ENCODE peak calls at places on chromosomes 1 and 21, in nine cellular contexts. One of them, this sample, is unnamed.

GRCh38 chr1:236494586-236495207 is 29.1 kb upstream of the LGALS8 start:
- DNase-seq in NCI-H1092: no peak
- DNase-seq in small intestine: no peak
- DNase-seq in activated naive CD8-positive, alpha-beta T cell treated with anti-CD3 and anti-CD28 coated beads, Interleukin-2, amount 10 ng/mL, durations not matched to agents 7 days and 5 days: no peak
- DNase-seq in cardiac septum: no peak
- DNase-seq in CD8-positive, alpha-beta T cell: no peak
- DNase-seq in NCI-H1436 treated with DMSO at 0.1 percent for 48 hours: no peak
- DNase-seq in KG1: no peak
- DNase-seq in AG04450: no peak
- DNase-seq in this sample: no peak

GRCh38 chr1:243254233-243254926 is 701 bp downstream of the CEP170 start:
- DNase-seq in NCI-H1092: peak; percentile 67
- DNase-seq in small intestine: peak; percentile 47
- DNase-seq in activated naive CD8-positive, alpha-beta T cell treated with anti-CD3 and anti-CD28 coated beads, Interleukin-2, amount 10 ng/mL, durations not matched to agents 7 days and 5 days: peak; percentile 69
- DNase-seq in cardiac septum: peak; percentile 83
- DNase-seq in CD8-positive, alpha-beta T cell: peak; percentile 27
- DNase-seq in NCI-H1436 treated with DMSO at 0.1 percent for 48 hours: no peak
- DNase-seq in KG1: peak; percentile 41
- DNase-seq in AG04450: no peak
- DNase-seq in this sample: peak; percentile 77

GRCh38 chr1:207407655-207408256 is 46.4 kb upstream of the CR2 start:
- DNase-seq in NCI-H1092: no peak
- DNase-seq in small intestine: peak; percentile 29
- DNase-seq in activated naive CD8-positive, alpha-beta T cell treated with anti-CD3 and anti-CD28 coated beads, Interleukin-2, amount 10 ng/mL, durations not matched to agents 7 days and 5 days: no peak
- DNase-seq in cardiac septum: no peak
- DNase-seq in CD8-positive, alpha-beta T cell: no peak
- DNase-seq in NCI-H1436 treated with DMSO at 0.1 percent for 48 hours: no peak
- DNase-seq in KG1: no peak
- DNase-seq in AG04450: no peak
- DNase-seq in this sample: no peak

GRCh38 chr1:71200503-71200902 is 119.7 kb upstream of the ZRANB2 start:
- DNase-seq in NCI-H1092: no peak
- DNase-seq in small intestine: no peak
- DNase-seq in activated naive CD8-positive, alpha-beta T cell treated with anti-CD3 and anti-CD28 coated beads, Interleukin-2, amount 10 ng/mL, durations not matched to agents 7 days and 5 days: no peak
- DNase-seq in cardiac septum: no peak
- DNase-seq in CD8-positive, alpha-beta T cell: no peak
- DNase-seq in NCI-H1436 treated with DMSO at 0.1 percent for 48 hours: no peak
- DNase-seq in KG1: no peak
- DNase-seq in AG04450: no peak
- DNase-seq in this sample: no peak

GRCh38 chr1:207414606-207415108 is 39.5 kb upstream of the CR2 start:
- DNase-seq in NCI-H1092: no peak
- DNase-seq in small intestine: no peak
- DNase-seq in activated naive CD8-positive, alpha-beta T cell treated with anti-CD3 and anti-CD28 coated beads, Interleukin-2, amount 10 ng/mL, durations not matched to agents 7 days and 5 days: no peak
- DNase-seq in cardiac septum: no peak
- DNase-seq in CD8-positive, alpha-beta T cell: no peak
- DNase-seq in NCI-H1436 treated with DMSO at 0.1 percent for 48 hours: no peak
- DNase-seq in KG1: peak; percentile 88
- DNase-seq in AG04450: no peak
- DNase-seq in this sample: no peak

GRCh38 chr1:235429143-235429542 is 61.9 kb downstream of the TBCE start:
- DNase-seq in NCI-H1092: no peak
- DNase-seq in small intestine: no peak
- DNase-seq in activated naive CD8-positive, alpha-beta T cell treated with anti-CD3 and anti-CD28 coated beads, Interleukin-2, amount 10 ng/mL, durations not matched to agents 7 days and 5 days: no peak
- DNase-seq in cardiac septum: no peak
- DNase-seq in CD8-positive, alpha-beta T cell: no peak
- DNase-seq in NCI-H1436 treated with DMSO at 0.1 percent for 48 hours: no peak
- DNase-seq in KG1: no peak
- DNase-seq in AG04450: no peak
- DNase-seq in this sample: no peak

GRCh38 chr1:5991784-5992033 is 516 bp downstream of the NPHP4 start:
- DNase-seq in NCI-H1092: peak; percentile 61
- DNase-seq in small intestine: peak; percentile 21
- DNase-seq in activated naive CD8-positive, alpha-beta T cell treated with anti-CD3 and anti-CD28 coated beads, Interleukin-2, amount 10 ng/mL, durations not matched to agents 7 days and 5 days: no peak
- DNase-seq in cardiac septum: no peak
- DNase-seq in CD8-positive, alpha-beta T cell: no peak
- DNase-seq in NCI-H1436 treated with DMSO at 0.1 percent for 48 hours: no peak
- DNase-seq in KG1: no peak
- DNase-seq in AG04450: no peak
- DNase-seq in this sample: peak; percentile 89

GRCh38 chr1:176785810-176786209 is 322.8 kb downstream of the PAPPA2 start:
- DNase-seq in NCI-H1092: no peak
- DNase-seq in small intestine: no peak
- DNase-seq in activated naive CD8-positive, alpha-beta T cell treated with anti-CD3 and anti-CD28 coated beads, Interleukin-2, amount 10 ng/mL, durations not matched to agents 7 days and 5 days: no peak
- DNase-seq in cardiac septum: no peak
- DNase-seq in CD8-positive, alpha-beta T cell: no peak
- DNase-seq in NCI-H1436 treated with DMSO at 0.1 percent for 48 hours: no peak
- DNase-seq in KG1: no peak
- DNase-seq in AG04450: no peak
- DNase-seq in this sample: no peak

GRCh38 chr1:172599912-172600311 is 59.0 kb upstream of the FASLG start:
- DNase-seq in NCI-H1092: no peak
- DNase-seq in small intestine: no peak
- DNase-seq in activated naive CD8-positive, alpha-beta T cell treated with anti-CD3 and anti-CD28 coated beads, Interleukin-2, amount 10 ng/mL, durations not matched to agents 7 days and 5 days: no peak
- DNase-seq in cardiac septum: no peak
- DNase-seq in CD8-positive, alpha-beta T cell: no peak
- DNase-seq in NCI-H1436 treated with DMSO at 0.1 percent for 48 hours: no peak
- DNase-seq in KG1: no peak
- DNase-seq in AG04450: no peak
- DNase-seq in this sample: no peak

GRCh38 chr1:210328032-210328745 is 513 bp upstream of the HHAT start:
- DNase-seq in NCI-H1092: no peak
- DNase-seq in small intestine: no peak
- DNase-seq in activated naive CD8-positive, alpha-beta T cell treated with anti-CD3 and anti-CD28 coated beads, Interleukin-2, amount 10 ng/mL, durations not matched to agents 7 days and 5 days: no peak
- DNase-seq in cardiac septum: no peak
- DNase-seq in CD8-positive, alpha-beta T cell: no peak
- DNase-seq in NCI-H1436 treated with DMSO at 0.1 percent for 48 hours: peak; percentile 26
- DNase-seq in KG1: peak; percentile 47
- DNase-seq in AG04450: no peak
- DNase-seq in this sample: peak; percentile 49

GRCh38 chr1:178628637-178629548 is 96.2 kb upstream of the RALGPS2 start:
- DNase-seq in NCI-H1092: no peak
- DNase-seq in small intestine: no peak
- DNase-seq in activated naive CD8-positive, alpha-beta T cell treated with anti-CD3 and anti-CD28 coated beads, Interleukin-2, amount 10 ng/mL, durations not matched to agents 7 days and 5 days: no peak
- DNase-seq in cardiac septum: no peak
- DNase-seq in CD8-positive, alpha-beta T cell: no peak
- DNase-seq in NCI-H1436 treated with DMSO at 0.1 percent for 48 hours: no peak
- DNase-seq in KG1: no peak
- DNase-seq in AG04450: peak; percentile 67
- DNase-seq in this sample: no peak

GRCh38 chr1:53075206-53075605 is 13.2 kb downstream of the PODN start:
- DNase-seq in NCI-H1092: no peak
- DNase-seq in small intestine: peak; percentile 37
- DNase-seq in activated naive CD8-positive, alpha-beta T cell treated with anti-CD3 and anti-CD28 coated beads, Interleukin-2, amount 10 ng/mL, durations not matched to agents 7 days and 5 days: peak; percentile 21
- DNase-seq in cardiac septum: peak; percentile 63
- DNase-seq in CD8-positive, alpha-beta T cell: no peak
- DNase-seq in NCI-H1436 treated with DMSO at 0.1 percent for 48 hours: no peak
- DNase-seq in KG1: no peak
- DNase-seq in AG04450: no peak
- DNase-seq in this sample: no peak

GRCh38 chr1:83692524-83693336 is 306.2 kb downstream of the TTLL7 start:
- DNase-seq in NCI-H1092: peak; percentile 25
- DNase-seq in small intestine: peak; percentile 33
- DNase-seq in activated naive CD8-positive, alpha-beta T cell treated with anti-CD3 and anti-CD28 coated beads, Interleukin-2, amount 10 ng/mL, durations not matched to agents 7 days and 5 days: peak; percentile 34
- DNase-seq in cardiac septum: no peak
- DNase-seq in CD8-positive, alpha-beta T cell: peak; percentile 5
- DNase-seq in NCI-H1436 treated with DMSO at 0.1 percent for 48 hours: no peak
- DNase-seq in KG1: peak; percentile 14
- DNase-seq in AG04450: no peak
- DNase-seq in this sample: peak; percentile 55

GRCh38 chr1:66981679-66982078 is 56.9 kb downstream of the MIER1 start:
- DNase-seq in NCI-H1092: no peak
- DNase-seq in small intestine: peak; percentile 68
- DNase-seq in activated naive CD8-positive, alpha-beta T cell treated with anti-CD3 and anti-CD28 coated beads, Interleukin-2, amount 10 ng/mL, durations not matched to agents 7 days and 5 days: no peak
- DNase-seq in cardiac septum: no peak
- DNase-seq in CD8-positive, alpha-beta T cell: peak; percentile 29
- DNase-seq in NCI-H1436 treated with DMSO at 0.1 percent for 48 hours: no peak
- DNase-seq in KG1: no peak
- DNase-seq in AG04450: no peak
- DNase-seq in this sample: no peak

GRCh38 chr1:117210831-117211261 is at the start of gene VTCN1:
- DNase-seq in NCI-H1092: no peak
- DNase-seq in small intestine: peak; percentile 67
- DNase-seq in activated naive CD8-positive, alpha-beta T cell treated with anti-CD3 and anti-CD28 coated beads, Interleukin-2, amount 10 ng/mL, durations not matched to agents 7 days and 5 days: no peak
- DNase-seq in cardiac septum: no peak
- DNase-seq in CD8-positive, alpha-beta T cell: no peak
- DNase-seq in NCI-H1436 treated with DMSO at 0.1 percent for 48 hours: no peak
- DNase-seq in KG1: no peak
- DNase-seq in AG04450: no peak
- DNase-seq in this sample: no peak

GRCh38 chr1:7644906-7645750 is 126.0 kb upstream of the VAMP3 start:
- DNase-seq in NCI-H1092: peak; percentile 97
- DNase-seq in small intestine: peak; percentile 60
- DNase-seq in activated naive CD8-positive, alpha-beta T cell treated with anti-CD3 and anti-CD28 coated beads, Interleukin-2, amount 10 ng/mL, durations not matched to agents 7 days and 5 days: no peak
- DNase-seq in cardiac septum: peak; percentile 83
- DNase-seq in CD8-positive, alpha-beta T cell: no peak
- DNase-seq in NCI-H1436 treated with DMSO at 0.1 percent for 48 hours: peak; percentile 63
- DNase-seq in KG1: no peak
- DNase-seq in AG04450: peak; percentile 43
- DNase-seq in this sample: peak; percentile 67

GRCh38 chr1:220271706-220272046 is 577 bp downstream of the RAB3GAP2 start:
- DNase-seq in NCI-H1092: no peak
- DNase-seq in small intestine: peak; percentile 29
- DNase-seq in activated naive CD8-positive, alpha-beta T cell treated with anti-CD3 and anti-CD28 coated beads, Interleukin-2, amount 10 ng/mL, durations not matched to agents 7 days and 5 days: no peak
- DNase-seq in cardiac septum: no peak
- DNase-seq in CD8-positive, alpha-beta T cell: no peak
- DNase-seq in NCI-H1436 treated with DMSO at 0.1 percent for 48 hours: no peak
- DNase-seq in KG1: no peak
- DNase-seq in AG04450: no peak
- DNase-seq in this sample: peak; percentile 42

GRCh38 chr1:966135-966602 is at the start of gene PLEKHN1:
- DNase-seq in NCI-H1092: no peak
- DNase-seq in small intestine: peak; percentile 31
- DNase-seq in activated naive CD8-positive, alpha-beta T cell treated with anti-CD3 and anti-CD28 coated beads, Interleukin-2, amount 10 ng/mL, durations not matched to agents 7 days and 5 days: peak; percentile 68
- DNase-seq in cardiac septum: no peak
- DNase-seq in CD8-positive, alpha-beta T cell: peak; percentile 35
- DNase-seq in NCI-H1436 treated with DMSO at 0.1 percent for 48 hours: no peak
- DNase-seq in KG1: no peak
- DNase-seq in AG04450: no peak
- DNase-seq in this sample: no peak

GRCh38 chr1:161981126-161981525 is 42.5 kb downstream of the OLFML2B start:
- DNase-seq in NCI-H1092: no peak
- DNase-seq in small intestine: no peak
- DNase-seq in activated naive CD8-positive, alpha-beta T cell treated with anti-CD3 and anti-CD28 coated beads, Interleukin-2, amount 10 ng/mL, durations not matched to agents 7 days and 5 days: no peak
- DNase-seq in cardiac septum: no peak
- DNase-seq in CD8-positive, alpha-beta T cell: no peak
- DNase-seq in NCI-H1436 treated with DMSO at 0.1 percent for 48 hours: no peak
- DNase-seq in KG1: no peak
- DNase-seq in AG04450: no peak
- DNase-seq in this sample: no peak

GRCh38 chr1:95035536-95035935 is 37.2 kb downstream of the ALG14 start:
- DNase-seq in NCI-H1092: no peak
- DNase-seq in small intestine: no peak
- DNase-seq in activated naive CD8-positive, alpha-beta T cell treated with anti-CD3 and anti-CD28 coated beads, Interleukin-2, amount 10 ng/mL, durations not matched to agents 7 days and 5 days: no peak
- DNase-seq in cardiac septum: no peak
- DNase-seq in CD8-positive, alpha-beta T cell: no peak
- DNase-seq in NCI-H1436 treated with DMSO at 0.1 percent for 48 hours: no peak
- DNase-seq in KG1: no peak
- DNase-seq in AG04450: peak; percentile 84
- DNase-seq in this sample: no peak

GRCh38 chr21:27085387-27085786 is 118.5 kb upstream of the ADAMTS5 start:
- DNase-seq in NCI-H1092: no peak
- DNase-seq in small intestine: no peak
- DNase-seq in activated naive CD8-positive, alpha-beta T cell treated with anti-CD3 and anti-CD28 coated beads, Interleukin-2, amount 10 ng/mL, durations not matched to agents 7 days and 5 days: no peak
- DNase-seq in cardiac septum: no peak
- DNase-seq in CD8-positive, alpha-beta T cell: no peak
- DNase-seq in NCI-H1436 treated with DMSO at 0.1 percent for 48 hours: no peak
- DNase-seq in KG1: no peak
- DNase-seq in AG04450: no peak
- DNase-seq in this sample: no peak

GRCh38 chr1:41582004-41582325 is 97.5 kb upstream of the EDN2 start:
- DNase-seq in NCI-H1092: no peak
- DNase-seq in small intestine: no peak
- DNase-seq in activated naive CD8-positive, alpha-beta T cell treated with anti-CD3 and anti-CD28 coated beads, Interleukin-2, amount 10 ng/mL, durations not matched to agents 7 days and 5 days: no peak
- DNase-seq in cardiac septum: no peak
- DNase-seq in CD8-positive, alpha-beta T cell: no peak
- DNase-seq in NCI-H1436 treated with DMSO at 0.1 percent for 48 hours: no peak
- DNase-seq in KG1: no peak
- DNase-seq in AG04450: no peak
- DNase-seq in this sample: no peak

GRCh38 chr1:173347276-173347675 is 129.9 kb upstream of the PRDX6 start:
- DNase-seq in NCI-H1092: no peak
- DNase-seq in small intestine: no peak
- DNase-seq in activated naive CD8-positive, alpha-beta T cell treated with anti-CD3 and anti-CD28 coated beads, Interleukin-2, amount 10 ng/mL, durations not matched to agents 7 days and 5 days: no peak
- DNase-seq in cardiac septum: no peak
- DNase-seq in CD8-positive, alpha-beta T cell: no peak
- DNase-seq in NCI-H1436 treated with DMSO at 0.1 percent for 48 hours: no peak
- DNase-seq in KG1: no peak
- DNase-seq in AG04450: no peak
- DNase-seq in this sample: no peak

GRCh38 chr1:33094971-33095604 is 14.1 kb downstream of the AZIN2 start:
- DNase-seq in NCI-H1092: peak; percentile 55
- DNase-seq in small intestine: peak; percentile 63
- DNase-seq in activated naive CD8-positive, alpha-beta T cell treated with anti-CD3 and anti-CD28 coated beads, Interleukin-2, amount 10 ng/mL, durations not matched to agents 7 days and 5 days: no peak
- DNase-seq in cardiac septum: no peak
- DNase-seq in CD8-positive, alpha-beta T cell: no peak
- DNase-seq in NCI-H1436 treated with DMSO at 0.1 percent for 48 hours: no peak
- DNase-seq in KG1: no peak
- DNase-seq in AG04450: peak; percentile 29
- DNase-seq in this sample: peak; percentile 68

GRCh38 chr1:205262706-205263105 is 35.0 kb downstream of the TMCC2 start:
- DNase-seq in NCI-H1092: no peak
- DNase-seq in small intestine: no peak
- DNase-seq in activated naive CD8-positive, alpha-beta T cell treated with anti-CD3 and anti-CD28 coated beads, Interleukin-2, amount 10 ng/mL, durations not matched to agents 7 days and 5 days: no peak
- DNase-seq in cardiac septum: no peak
- DNase-seq in CD8-positive, alpha-beta T cell: no peak
- DNase-seq in NCI-H1436 treated with DMSO at 0.1 percent for 48 hours: no peak
- DNase-seq in KG1: no peak
- DNase-seq in AG04450: no peak
- DNase-seq in this sample: no peak

GRCh38 chr1:234699795-234700665 is 90.1 kb upstream of the IRF2BP2 start:
- DNase-seq in NCI-H1092: no peak
- DNase-seq in small intestine: peak; percentile 92
- DNase-seq in activated naive CD8-positive, alpha-beta T cell treated with anti-CD3 and anti-CD28 coated beads, Interleukin-2, amount 10 ng/mL, durations not matched to agents 7 days and 5 days: no peak
- DNase-seq in cardiac septum: no peak
- DNase-seq in CD8-positive, alpha-beta T cell: no peak
- DNase-seq in NCI-H1436 treated with DMSO at 0.1 percent for 48 hours: peak; percentile 87
- DNase-seq in KG1: no peak
- DNase-seq in AG04450: no peak
- DNase-seq in this sample: peak; percentile 36

GRCh38 chr1:201877877-201878339 is 10.8 kb upstream of the SHISA4 start:
- DNase-seq in NCI-H1092: no peak
- DNase-seq in small intestine: peak; percentile 49
- DNase-seq in activated naive CD8-positive, alpha-beta T cell treated with anti-CD3 and anti-CD28 coated beads, Interleukin-2, amount 10 ng/mL, durations not matched to agents 7 days and 5 days: no peak
- DNase-seq in cardiac septum: no peak
- DNase-seq in CD8-positive, alpha-beta T cell: no peak
- DNase-seq in NCI-H1436 treated with DMSO at 0.1 percent for 48 hours: no peak
- DNase-seq in KG1: peak; percentile 7
- DNase-seq in AG04450: no peak
- DNase-seq in this sample: peak; percentile 46

GRCh38 chr1:12503709-12504108 is 114.3 kb downstream of the DHRS3 start:
- DNase-seq in NCI-H1092: no peak
- DNase-seq in small intestine: no peak
- DNase-seq in activated naive CD8-positive, alpha-beta T cell treated with anti-CD3 and anti-CD28 coated beads, Interleukin-2, amount 10 ng/mL, durations not matched to agents 7 days and 5 days: no peak
- DNase-seq in cardiac septum: no peak
- DNase-seq in CD8-positive, alpha-beta T cell: no peak
- DNase-seq in NCI-H1436 treated with DMSO at 0.1 percent for 48 hours: no peak
- DNase-seq in KG1: no peak
- DNase-seq in AG04450: no peak
- DNase-seq in this sample: no peak

GRCh38 chr21:34882719-34883131 is 166.4 kb downstream of the RUNX1 start:
- DNase-seq in NCI-H1092: no peak
- DNase-seq in small intestine: no peak
- DNase-seq in activated naive CD8-positive, alpha-beta T cell treated with anti-CD3 and anti-CD28 coated beads, Interleukin-2, amount 10 ng/mL, durations not matched to agents 7 days and 5 days: no peak
- DNase-seq in cardiac septum: no peak
- DNase-seq in CD8-positive, alpha-beta T cell: no peak
- DNase-seq in NCI-H1436 treated with DMSO at 0.1 percent for 48 hours: no peak
- DNase-seq in KG1: no peak
- DNase-seq in AG04450: no peak
- DNase-seq in this sample: no peak

GRCh38 chr1:33443705-33444180 is 12.8 kb upstream of the PHC2 start:
- DNase-seq in NCI-H1092: no peak
- DNase-seq in small intestine: no peak
- DNase-seq in activated naive CD8-positive, alpha-beta T cell treated with anti-CD3 and anti-CD28 coated beads, Interleukin-2, amount 10 ng/mL, durations not matched to agents 7 days and 5 days: no peak
- DNase-seq in cardiac septum: no peak
- DNase-seq in CD8-positive, alpha-beta T cell: no peak
- DNase-seq in NCI-H1436 treated with DMSO at 0.1 percent for 48 hours: no peak
- DNase-seq in KG1: no peak
- DNase-seq in AG04450: no peak
- DNase-seq in this sample: no peak

GRCh38 chr1:180953791-180954721 is 41.4 kb downstream of the KIAA1614 start:
- DNase-seq in NCI-H1092: no peak
- DNase-seq in small intestine: peak; percentile 68
- DNase-seq in activated naive CD8-positive, alpha-beta T cell treated with anti-CD3 and anti-CD28 coated beads, Interleukin-2, amount 10 ng/mL, durations not matched to agents 7 days and 5 days: peak; percentile 70
- DNase-seq in cardiac septum: peak; percentile 84
- DNase-seq in CD8-positive, alpha-beta T cell: peak; percentile 50
- DNase-seq in NCI-H1436 treated with DMSO at 0.1 percent for 48 hours: no peak
- DNase-seq in KG1: no peak
- DNase-seq in AG04450: peak; percentile 8
- DNase-seq in this sample: peak; percentile 39